ENCODE peak calls at places on chromosomes 6 and 20, in six cellular contexts. O is GM10248, M is mesothelial cell of epicardium, Q is astrocyte of the spinal cord, E is RWPE1, B is dorsolateral prefrontal cortex. Y is an unnamed sample.

GRCh38 chr20:50567860-50568548 is 57.8 kb downstream of the PTPN1 start:
- DNase-seq in O (no peak), M (no peak), Q (no peak), E (no peak), B (no peak), Y (no peak)

GRCh38 chr6:169913096-169913615 is 161.7 kb downstream of the ERMARD start:
- DNase-seq in O (no peak), M (no peak), Q (no peak), E (no peak), B (no peak), Y (no peak)

GRCh38 chr6:169424821-169425240 is 171.2 kb upstream of the THBS2 start:
- DNase-seq in O (no peak), M (no peak), Q (peak), E (no peak), B (no peak), Y (no peak)

GRCh38 chr20:38776363-38776762 is 28.1 kb downstream of the ACTR5 start:
- DNase-seq in O (no peak), M (no peak), Q (no peak), E (no peak), B (no peak), Y (no peak)

GRCh38 chr20:46695888-46696287 is 6.6 kb upstream of the TP53RK start:
- DNase-seq in O (no peak), M (no peak), Q (peak), E (no peak), B (no peak), Y (no peak)

GRCh38 chr6:153001767-153002612 is 519 bp downstream of the MTRF1L start:
- DNase-seq in O (peak), M (no peak), Q (no peak), E (no peak), B (no peak), Y (peak)

GRCh38 chr6:50819906-50820589 is 1.4 kb downstream of the TFAP2B start:
- DNase-seq in O (no peak), M (no peak), Q (no peak), E (no peak), B (no peak), Y (no peak)

GRCh38 chr6:127058027-127058426 is 60.4 kb upstream of the RSPO3 start:
- DNase-seq in O (no peak), M (no peak), Q (peak), E (peak), B (no peak), Y (no peak)

GRCh38 chr6:112087136-112087908 is at the start of the genes FAM229B and TUBE1:
- DNase-seq in O (peak), M (peak), Q (peak), E (peak), B (peak), Y (peak)

GRCh38 chr20:36917240-36917639 is 34.3 kb downstream of the SAMHD1 start:
- DNase-seq in O (no peak), M (no peak), Q (no peak), E (no peak), B (no peak), Y (no peak)

GRCh38 chr20:36917943-36918342 is 33.6 kb downstream of the SAMHD1 start:
- DNase-seq in O (no peak), M (no peak), Q (no peak), E (no peak), B (no peak), Y (no peak)

GRCh38 chr20:36916199-36916598 is 35.3 kb downstream of the SAMHD1 start:
- DNase-seq in O (no peak), M (no peak), Q (no peak), E (no peak), B (no peak), Y (no peak)

GRCh38 chr20:36920334-36920730 is 31.2 kb downstream of the SAMHD1 start:
- DNase-seq in O (no peak), M (no peak), Q (no peak), E (no peak), B (no peak), Y (no peak)

GRCh38 chr20:36919715-36920333 is 31.7 kb downstream of the SAMHD1 start:
- DNase-seq in O (peak), M (no peak), Q (peak), E (peak), B (no peak), Y (peak)
- TF ChIP-seq CTCF in O (peak), M (peak), Q (peak), E (peak), B (peak), Y (peak)

GRCh38 chr20:62581806-62582205 is 60.5 kb upstream of the SLCO4A1 start:
- DNase-seq in O (no peak), M (no peak), Q (no peak), E (no peak), B (no peak), Y (no peak)

GRCh38 chr20:62585571-62585970 is 56.7 kb upstream of the SLCO4A1 start:
- DNase-seq in O (no peak), M (no peak), Q (no peak), E (no peak), B (no peak), Y (no peak)

GRCh38 chr20:62581308-62581707 is 61.0 kb upstream of the SLCO4A1 start:
- DNase-seq in O (no peak), M (no peak), Q (no peak), E (no peak), B (no peak), Y (no peak)

GRCh38 chr20:62584671-62585512 is 57.4 kb upstream of the SLCO4A1 start:
- DNase-seq in O (no peak), M (no peak), Q (no peak), E (no peak), B (no peak), Y (no peak)

DNA sequence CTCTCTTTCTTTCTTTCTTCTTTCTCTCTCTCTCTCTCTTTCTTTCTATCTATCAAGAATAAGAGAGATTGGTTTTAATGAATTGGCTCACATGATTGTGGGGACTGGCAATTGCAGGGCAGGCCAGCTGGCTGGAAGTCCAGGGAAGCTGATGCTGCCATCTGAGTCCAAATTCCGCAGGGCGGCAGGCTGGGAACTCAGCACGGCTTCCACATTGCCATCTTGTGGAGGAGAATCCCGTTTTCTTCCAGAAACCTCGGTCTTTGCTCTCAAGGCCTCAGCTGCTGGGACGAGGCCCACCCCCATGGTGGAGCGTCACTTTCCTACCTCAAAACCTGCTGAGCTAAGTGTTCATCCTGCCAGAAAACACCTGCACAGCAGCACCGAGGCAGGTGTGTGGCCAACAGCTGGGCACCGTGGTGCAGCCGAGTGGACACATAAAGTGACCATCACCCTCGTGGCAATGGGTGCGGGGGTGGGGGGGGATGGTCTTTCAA is 58.8 kb upstream of the SLCO4A1 start:
- DNase-seq in O (no peak), M (no peak), Q (no peak), E (no peak), B (peak), Y (no peak)
- TF ChIP-seq CTCF in O (no peak), M (no peak), Q (no peak), E (no peak), B (no peak), Y (no peak)

GRCh38 chr20:10679269-10679668 is 5.5 kb upstream of the JAG1 start:
- DNase-seq in O (no peak), M (no peak), Q (no peak), E (peak), B (no peak), Y (no peak)
- TF ChIP-seq CTCF in O (no peak), M (no peak), Q (no peak), E (no peak), B (no peak), Y (no peak)

GRCh38 chr6:36836771-36837339 is 2.4 kb downstream of the CPNE5 start:
- DNase-seq in O (no peak), M (no peak), Q (no peak), E (no peak), B (no peak), Y (no peak)

GRCh38 chr6:36839819-36840379 is 655 bp upstream of the CPNE5 start:
- DNase-seq in O (peak), M (peak), Q (no peak), E (no peak), B (peak), Y (peak)

GRCh38 chr6:36836091-36836770 is 3.0 kb downstream of the CPNE5 start:
- DNase-seq in O (no peak), M (no peak), Q (no peak), E (no peak), B (no peak), Y (no peak)

GRCh38 chr6:36838896-36839818 is at the start of gene CPNE5:
- DNase-seq in O (no peak), M (peak), Q (no peak), E (no peak), B (no peak), Y (no peak)

DNA sequence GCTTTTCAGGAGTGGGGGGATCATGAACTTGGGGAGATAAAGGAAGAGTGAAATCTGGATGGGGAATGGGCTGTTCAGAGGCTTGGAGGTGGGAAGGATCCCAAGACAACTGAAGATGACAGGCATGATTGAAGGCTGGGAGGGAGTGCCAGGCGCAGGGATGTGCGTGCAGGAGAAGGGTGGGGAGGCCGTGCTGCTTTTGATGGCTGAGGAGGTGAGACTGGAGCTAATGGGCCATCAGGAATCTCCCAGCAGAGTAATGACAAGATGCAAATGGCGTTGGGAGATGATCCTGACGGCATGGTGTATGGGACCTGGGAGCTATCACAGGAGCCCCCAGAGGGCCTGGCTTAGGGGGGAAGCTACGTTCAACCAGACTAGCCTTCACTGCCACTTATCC is 1.6 kb downstream of the CPNE5 start:
- DNase-seq in O (no peak), M (no peak), Q (no peak), E (no peak), B (no peak), Y (no peak)
- TF ChIP-seq CTCF in O (no peak), M (no peak), Q (no peak), E (no peak), B (no peak), Y (no peak)

DNA sequence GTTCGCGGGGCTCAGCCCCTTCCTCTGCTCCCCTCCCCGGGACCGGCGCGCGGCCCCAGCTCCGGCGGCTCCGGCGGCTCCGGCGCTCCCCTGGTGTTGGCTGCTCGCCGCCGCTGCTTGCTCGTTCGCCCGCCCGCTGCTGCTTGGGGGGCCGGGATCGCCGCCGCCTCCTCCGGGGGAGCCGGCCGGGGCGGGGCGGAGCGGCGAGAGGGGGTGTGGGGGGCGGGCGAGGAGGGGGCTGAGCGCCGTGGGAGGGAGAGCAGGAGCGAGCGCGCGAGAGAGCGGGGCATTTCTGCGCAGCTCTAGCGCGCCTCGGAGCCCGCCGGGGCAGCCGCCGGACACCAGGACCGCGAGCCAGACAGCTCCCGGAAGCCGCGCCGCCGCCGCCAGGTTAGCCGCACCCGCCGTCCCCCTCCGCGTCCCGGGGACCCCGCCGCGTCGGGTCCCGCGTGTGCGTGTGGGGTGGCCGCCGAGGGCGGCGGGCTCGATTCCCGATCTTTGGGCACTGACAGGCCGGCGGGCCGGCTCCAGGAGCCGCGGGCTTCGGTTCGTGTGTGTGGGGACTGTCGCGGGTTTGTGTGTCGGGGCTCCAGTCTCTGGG is 62.0 kb upstream of the EPB41L1 start:
- DNase-seq in O (peak), M (peak), Q (no peak), E (no peak), B (peak), Y (peak)
- TF ChIP-seq CTCF in O (no peak), M (no peak), Q (no peak), E (no peak), B (no peak), Y (no peak)

GRCh38 chr6:19502301-19502700 is 334.9 kb upstream of the ID4 start:
- DNase-seq in O (no peak), M (no peak), Q (no peak), E (no peak), B (no peak), Y (no peak)

DNA sequence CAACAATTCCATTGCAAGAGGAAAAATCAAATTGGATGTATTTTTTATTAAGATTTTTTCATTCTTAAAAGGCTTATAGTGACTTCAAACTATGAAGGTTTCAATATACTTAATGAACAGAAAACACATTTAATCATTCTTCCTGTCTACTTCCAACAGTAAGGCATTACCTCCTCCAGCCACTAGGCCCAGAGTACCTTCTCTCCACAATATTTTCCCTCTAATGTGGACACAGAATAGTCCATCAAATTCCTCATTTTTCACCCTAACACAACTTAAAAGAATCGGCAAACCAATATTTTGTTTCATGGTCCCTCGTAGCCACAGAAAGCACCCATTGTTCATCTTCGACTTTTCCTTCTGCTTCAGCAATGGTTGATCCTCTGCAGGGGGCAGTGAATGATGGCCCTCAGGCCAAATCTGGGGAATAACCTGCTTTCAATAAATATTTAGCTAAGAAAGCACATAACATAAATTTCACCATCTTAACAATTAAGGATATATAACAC is 335.4 kb upstream of the ID4 start:
- DNase-seq in O (no peak), M (no peak), Q (no peak), E (no peak), B (no peak), Y (no peak)
- TF ChIP-seq CTCF in O (no peak), M (peak), Q (no peak), E (no peak), B (no peak), Y (peak)